ENCODE peak calls at places on chromosome 16, in six cellular contexts. K, V, H, C, F and W are unnamed samples.

GRCh38 chr16:83233153-83233552 is 574.6 kb upstream of the HSBP1 start:
- DNase-seq in K (no peak), V (no peak), H (no peak), C (no peak), F (peak), W (peak)

GRCh38 chr16:86016201-86016965 is 117.4 kb downstream of the IRF8 start:
- DNase-seq in K (peak), V (no peak), H (no peak), C (peak), F (peak), W (peak)

GRCh38 chr16:23843143-23843542 is 7.4 kb downstream of the PRKCB start:
- DNase-seq in K (no peak), V (no peak), H (no peak), C (no peak), F (no peak), W (no peak)

GRCh38 chr16:54055191-54055590 is 231.4 kb downstream of the IRX3 start:
- DNase-seq in K (no peak), V (no peak), H (no peak), C (no peak), F (no peak), W (no peak)

GRCh38 chr16:55209626-55210025 is 114.4 kb upstream of the IRX6 start:
- DNase-seq in K (no peak), V (no peak), H (no peak), C (no peak), F (no peak), W (no peak)

GRCh38 chr16:66473654-66474519 is 46.8 kb downstream of the BEAN1 start:
- DNase-seq in K (peak), V (no peak), H (no peak), C (no peak), F (no peak), W (no peak)

GRCh38 chr16:47132310-47132709 is 11.4 kb downstream of the NETO2 start:
- DNase-seq in K (no peak), V (no peak), H (no peak), C (no peak), F (peak), W (no peak)

GRCh38 chr16:12170103-12171025 is 193.8 kb downstream of the SNX29 start:
- DNase-seq in K (no peak), V (no peak), H (no peak), C (no peak), F (peak), W (no peak)

GRCh38 chr16:71902656-71903365 is 7.5 kb downstream of the IST1 start:
- DNase-seq in K (no peak), V (no peak), H (no peak), C (no peak), F (no peak), W (no peak)

GRCh38 chr16:4404967-4405696 is 11.3 kb downstream of the CORO7 start:
- DNase-seq in K (no peak), V (no peak), H (no peak), C (no peak), F (no peak), W (no peak)

GRCh38 chr16:50548659-50549560 is 714 bp downstream of the NKD1 start:
- DNase-seq in K (no peak), V (no peak), H (no peak), C (no peak), F (peak), W (no peak)

GRCh38 chr16:29820271-29820701 is at the start of gene MVP:
- DNase-seq in K (peak), V (no peak), H (no peak), C (peak), F (peak), W (peak)

GRCh38 chr16:57016831-57017230 is 27.5 kb downstream of the NLRC5 start:
- DNase-seq in K (no peak), V (no peak), H (no peak), C (no peak), F (no peak), W (no peak)

GRCh38 chr16:57485916-57486857 is at the start of gene DOK4:
- DNase-seq in K (peak), V (no peak), H (peak), C (peak), F (peak), W (peak)

GRCh38 chr16:82605863-82606620 is 20.7 kb upstream of the CDH13 start:
- DNase-seq in K (no peak), V (no peak), H (no peak), C (no peak), F (no peak), W (no peak)

GRCh38 chr16:78045865-78046581 is 23.7 kb downstream of the CLEC3A start:
- DNase-seq in K (peak), V (peak), H (peak), C (peak), F (peak), W (peak)

GRCh38 chr16:56657555-56658430 is at the start of gene MT1F:
- DNase-seq in K (peak), V (no peak), H (no peak), C (peak), F (peak), W (peak)

GRCh38 chr16:22093952-22094351 is 1.6 kb downstream of the VWA3A start:
- DNase-seq in K (no peak), V (no peak), H (no peak), C (no peak), F (peak), W (no peak)

GRCh38 chr16:81443688-81444447 is 740 bp upstream of the CMIP start:
- DNase-seq in K (no peak), V (no peak), H (no peak), C (no peak), F (no peak), W (no peak)

GRCh38 chr16:523097-523741 is 4.3 kb upstream of the CAPN15 start:
- DNase-seq in K (no peak), V (no peak), H (no peak), C (no peak), F (no peak), W (no peak)

GRCh38 chr16:85685251-85685650 is 3.5 kb downstream of the GINS2 start:
- DNase-seq in K (no peak), V (no peak), H (no peak), C (no peak), F (no peak), W (no peak)

GRCh38 chr16:81018496-81018895 is 11.5 kb downstream of the CENPN start:
- DNase-seq in K (no peak), V (no peak), H (no peak), C (no peak), F (no peak), W (no peak)

GRCh38 chr16:35574454-35575431 is 2115.3 kb downstream of the TP53TG3F start:
- DNase-seq in K (no peak), V (no peak), H (no peak), C (no peak), F (no peak), W (no peak)

GRCh38 chr16:58021661-58022551 is 3.6 kb upstream of the MMP15 start:
- DNase-seq in K (peak), V (no peak), H (no peak), C (no peak), F (peak), W (peak)

GRCh38 chr16:53872248-53873221 is 168.6 kb downstream of the FTO start:
- DNase-seq in K (no peak), V (no peak), H (no peak), C (no peak), F (peak), W (peak)

GRCh38 chr16:11848842-11849241 is 2.5 kb downstream of the RSL1D1 start:
- DNase-seq in K (no peak), V (no peak), H (no peak), C (no peak), F (peak), W (peak)

GRCh38 chr16:30024451-30024850 is 1.5 kb downstream of the C16orf92 start:
- DNase-seq in K (no peak), V (no peak), H (no peak), C (no peak), F (no peak), W (no peak)

GRCh38 chr16:1661826-1662225 is 16.3 kb upstream of the JPT2 start:
- DNase-seq in K (no peak), V (no peak), H (no peak), C (no peak), F (no peak), W (no peak)

GRCh38 chr16:19884611-19885455 is at the start of gene GPRC5B:
- DNase-seq in K (peak), V (no peak), H (peak), C (no peak), F (peak), W (no peak)
- TF ChIP-seq CTCF in K (no peak), V (no peak), H (no peak), C (no peak), F (no peak), W (no peak)

GRCh38 chr16:87169509-87169985 is 147.6 kb downstream of the C16orf95 start:
- DNase-seq in K (no peak), V (peak), H (no peak), C (no peak), F (no peak), W (no peak)
- TF ChIP-seq CTCF in K (no peak), V (no peak), H (no peak), C (no peak), F (no peak), W (no peak)

GRCh38 chr16:17213974-17214373 is 256.8 kb downstream of the XYLT1 start:
- DNase-seq in K (no peak), V (no peak), H (no peak), C (no peak), F (no peak), W (no peak)

GRCh38 chr16:17215306-17215705 is 255.5 kb downstream of the XYLT1 start:
- DNase-seq in K (no peak), V (no peak), H (no peak), C (no peak), F (no peak), W (no peak)

GRCh38 chr16:17213025-17213424 is 257.7 kb downstream of the XYLT1 start:
- DNase-seq in K (no peak), V (no peak), H (no peak), C (no peak), F (no peak), W (no peak)

GRCh38 chr16:17206712-17207111 is 264.0 kb downstream of the XYLT1 start:
- DNase-seq in K (no peak), V (no peak), H (no peak), C (no peak), F (no peak), W (no peak)

DNA sequence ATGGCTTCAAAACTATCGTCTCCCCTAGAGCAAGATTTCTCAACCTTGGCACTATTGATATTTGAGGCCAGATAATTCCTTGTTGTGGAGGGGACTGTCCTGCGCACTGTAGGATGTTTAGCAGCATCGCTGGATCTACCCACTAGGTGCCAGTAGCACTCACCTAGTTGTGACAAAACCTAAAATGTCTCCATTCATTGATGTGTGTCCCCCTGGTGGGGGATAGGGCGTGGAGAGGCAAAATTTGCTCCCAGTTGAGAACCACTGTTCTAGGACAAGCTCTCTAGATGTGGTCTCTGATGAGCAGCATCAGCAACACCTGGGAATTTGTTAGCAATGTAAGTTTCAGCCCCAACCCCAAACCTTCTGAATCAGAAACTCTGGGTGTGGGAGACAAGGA is 259.0 kb downstream of the XYLT1 start:
- DNase-seq in K (no peak), V (no peak), H (no peak), C (no peak), F (no peak), W (no peak)
- TF ChIP-seq CTCF in K (no peak), V (peak), H (no peak), C (no peak), F (no peak), W (peak)

GRCh38 chr16:13866073-13866472 is 53.9 kb upstream of the ERCC4 start:
- DNase-seq in K (peak), V (peak), H (no peak), C (peak), F (peak), W (peak)
- TF ChIP-seq CTCF in K (peak), V (peak), H (peak), C (peak), F (peak), W (peak)

DNA sequence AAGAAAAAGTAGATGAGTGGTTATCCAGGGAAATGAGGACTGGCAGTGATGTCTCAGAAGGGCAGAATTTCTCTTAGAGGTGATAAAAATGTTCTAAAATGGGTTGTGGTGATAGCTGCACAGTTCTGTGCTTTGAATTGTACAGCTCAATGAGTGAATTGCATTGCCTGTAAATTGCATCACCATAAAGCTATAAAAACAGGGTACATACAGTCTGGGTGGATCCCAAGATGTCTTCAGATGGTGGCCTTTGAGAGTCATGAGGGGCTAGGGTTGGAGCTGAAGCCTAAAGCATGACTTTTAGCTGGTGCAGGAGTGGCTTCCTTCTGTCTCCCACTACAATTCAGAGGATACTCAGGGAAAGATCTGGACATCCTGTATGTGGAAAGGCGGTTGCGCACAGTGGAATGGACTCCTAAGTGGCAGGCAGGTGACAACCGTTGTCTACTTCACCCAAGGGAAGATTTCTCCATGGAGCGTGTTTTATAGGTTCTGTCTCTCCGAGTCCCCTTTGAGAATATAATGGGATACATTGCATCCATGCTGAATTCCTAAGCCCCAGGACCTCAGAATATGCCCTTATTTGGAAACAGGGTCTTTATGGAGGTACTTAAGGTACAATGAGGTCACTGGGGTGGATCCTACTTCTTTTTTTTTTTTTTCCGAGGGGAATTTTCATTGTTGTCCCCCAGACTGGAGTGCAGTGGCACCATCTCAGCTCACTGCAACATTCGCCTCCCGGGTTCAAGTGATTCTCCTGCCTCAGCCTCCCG is 1.6 kb upstream of the IL32 start:
- DNase-seq in K (no peak), V (no peak), H (no peak), C (no peak), F (no peak), W (no peak)
- TF ChIP-seq CTCF in K (no peak), V (no peak), H (no peak), C (no peak), F (no peak), W (no peak)